ENCODE peak calls at places on chromosomes 12 and 14, in five cellular contexts. Z is tibial nerve, E is Panc1, O is transverse colon, U is cardiac muscle cell. K is an unnamed sample.

GRCh38 chr12:9782547-9783382 is 22.1 kb upstream of the CD69 start:
- DNase-seq in Z (no peak), O (no peak), U (no peak), E (no peak), K (no peak)

GRCh38 chr12:4353785-4354208 is 25.7 kb downstream of the FGF23 start:
- DNase-seq in U (peak; percentile 22), Z (no peak), O (no peak), E (no peak), K (peak; percentile 68)

GRCh38 chr14:102878174-102878969 is 44.1 kb upstream of the AMN start:
- DNase-seq in E (no peak), U (no peak), Z (no peak), O (peak; percentile 44), K (no peak)

GRCh38 chr12:95643251-95643650 is 92.0 kb upstream of the USP44 start:
- DNase-seq in E (no peak), Z (no peak), U (no peak), O (no peak), K (no peak)

GRCh38 chr12:42402821-42403411 is 76.9 kb downstream of the PPHLN1 start:
- DNase-seq in E (no peak), U (no peak), Z (no peak), O (no peak), K (no peak)

GRCh38 chr12:111645433-111645832 is 40.3 kb downstream of the BRAP start:
- DNase-seq in O (no peak), Z (no peak), E (no peak), U (no peak), K (no peak)

GRCh38 chr12:12757121-12757520 is 28.3 kb upstream of the APOLD1 start:
- DNase-seq in Z (no peak), O (no peak), U (no peak), E (no peak), K (no peak)

GRCh38 chr14:31545328-31545727 is 15.9 kb upstream of the NUBPL start:
- DNase-seq in Z (no peak), U (no peak), O (no peak), E (no peak), K (no peak)

GRCh38 chr12:128572311-128572810 is 251.4 kb downstream of the SLC15A4 start:
- DNase-seq in O (no peak), E (no peak), U (no peak), Z (no peak), K (no peak)

GRCh38 chr14:92520102-92520651 is 6.6 kb downstream of the RIN3 start:
- DNase-seq in U (no peak), Z (no peak), O (no peak), E (no peak), K (no peak)

GRCh38 chr12:119008691-119009221 is 27.4 kb downstream of the SRRM4 start:
- DNase-seq in E (no peak), Z (no peak), U (peak; percentile 6), O (no peak), K (no peak)

GRCh38 chr12:79194595-79194994 is 330.0 kb downstream of the SYT1 start:
- DNase-seq in E (no peak), U (no peak), Z (no peak), O (no peak), K (no peak)

GRCh38 chr14:55513491-55513890 is 66.5 kb upstream of the KTN1 start:
- DNase-seq in U (no peak), E (no peak), O (no peak), Z (no peak), K (no peak)

GRCh38 chr12:41362511-41362910 is 174.4 kb downstream of the PDZRN4 start:
- DNase-seq in E (no peak), Z (no peak), O (no peak), U (peak; percentile 29), K (no peak)

GRCh38 chr12:2286461-2287131 is 233.8 kb downstream of the CACNA1C start:
- DNase-seq in O (no peak), Z (no peak), U (no peak), E (no peak), K (no peak)

GRCh38 chr12:57632369-57632897 is 568 bp downstream of the B4GALNT1 start:
- DNase-seq in E (no peak), O (no peak), U (no peak), Z (no peak), K (no peak)

GRCh38 chr14:71711131-71711530 is 221.1 kb upstream of the RGS6 start:
- DNase-seq in O (no peak), E (no peak), U (no peak), Z (no peak), K (no peak)

GRCh38 chr14:72880820-72881219 is 13.1 kb downstream of the DPF3 start:
- DNase-seq in Z (no peak), O (no peak), U (no peak), E (no peak), K (no peak)

DNA sequence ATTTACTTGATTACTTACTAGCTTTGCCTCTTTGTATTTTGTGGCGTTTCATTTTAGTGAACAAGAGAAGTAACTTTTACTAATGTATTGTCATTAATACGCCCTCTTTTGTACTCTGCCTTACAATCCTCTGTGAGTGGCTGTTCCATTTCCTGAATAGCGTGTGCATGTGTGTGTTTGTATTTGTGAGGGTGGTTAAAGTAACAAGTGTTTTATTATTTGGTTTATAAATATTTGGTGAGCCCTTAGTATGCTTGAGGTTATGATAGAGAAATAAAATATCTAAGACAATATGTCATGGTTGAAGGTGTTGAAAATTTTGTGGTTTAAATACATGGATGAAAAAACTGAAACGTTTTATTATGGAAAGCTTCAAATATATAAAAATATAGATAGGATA is 71.7 kb upstream of the REP15 start:
- DNase-seq in U (no peak), E (no peak), O (no peak), Z (no peak), K (no peak)
- H3K4me1 ChIP-seq in U (no peaks in the 10 kb centered on the region), E (peaks cover 31% of the 10 kb centered on the region), O (no peaks in the 10 kb centered on the region), Z (no peaks in the 10 kb centered on the region), K (no peaks in the 10 kb centered on the region)

GRCh38 chr12:113103756-113104450 is 31.7 kb downstream of the RASAL1 start:
- DNase-seq in O (peak; percentile 32), E (no peak), U (peak; percentile 21), Z (no peak), K (peak; percentile 75)
- H3K4me1 ChIP-seq in O (no peaks in the 10 kb centered on the region), E (no peaks in the 10 kb centered on the region), U (no peaks in the 10 kb centered on the region), Z (no peaks in the 10 kb centered on the region), K (peaks cover 4% of the 10 kb centered on the region)

GRCh38 chr14:22602011-22602410 is 3.9 kb downstream of the ABHD4 start:
- DNase-seq in O (no peak), E (no peak), U (no peak), Z (no peak), K (no peak)
- H3K4me1 ChIP-seq in O (peaks cover 11% of the 10 kb centered on the region), E (peaks cover 6% of the 10 kb centered on the region), U (peaks cover 8% of the 10 kb centered on the region), Z (peaks cover 3% of the 10 kb centered on the region), K (peaks cover 10% of the 10 kb centered on the region)

GRCh38 chr14:85531141-85531593 is 1.2 kb downstream of the FLRT2 start:
- DNase-seq in U (peak; percentile 59), E (no peak), O (no peak), Z (peak; percentile 33), K (no peak)
- H3K4me1 ChIP-seq in U (peaks cover 3% of the 10 kb centered on the region), E (peaks cover 10% of the 10 kb centered on the region), O (peaks cover 8% of the 10 kb centered on the region), Z (no peaks in the 10 kb centered on the region), K (no peaks in the 10 kb centered on the region)

DNA sequence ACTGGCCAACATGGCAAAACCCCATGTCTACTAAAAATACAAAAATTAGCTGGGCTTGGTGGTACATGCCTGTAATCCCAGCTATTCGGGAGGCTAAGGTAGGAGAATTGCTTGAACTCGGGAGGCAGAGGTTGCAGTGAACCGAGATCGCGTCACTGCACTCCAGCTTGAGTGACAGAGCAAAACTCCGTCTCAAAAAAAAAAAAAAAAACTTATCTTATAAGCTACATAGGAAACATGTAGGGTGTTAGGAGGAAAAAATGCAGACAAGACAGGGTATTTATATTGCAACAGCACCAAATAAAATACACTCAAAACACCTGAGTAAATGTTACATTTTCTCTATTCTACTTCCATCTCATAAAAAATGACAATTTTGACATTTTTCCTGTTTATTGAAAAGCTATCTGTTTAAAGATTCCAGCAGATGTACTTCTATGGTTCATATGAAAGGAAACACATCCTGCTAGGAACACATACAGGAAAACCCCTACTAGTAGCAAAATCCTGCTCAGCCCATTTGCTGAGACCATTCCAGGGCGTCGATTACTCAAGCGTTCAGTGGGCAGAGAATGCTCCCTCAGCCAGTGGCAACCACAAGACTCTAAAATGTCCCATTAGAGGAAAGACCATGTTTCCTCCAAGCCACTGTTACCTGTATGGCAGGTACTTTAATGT is 19.7 kb downstream of the CORO1C start:
- DNase-seq in E (no peak), Z (no peak), O (no peak), U (no peak), K (no peak)
- H3K4me1 ChIP-seq in E (peaks cover 6% of the 10 kb centered on the region), Z (no peaks in the 10 kb centered on the region), O (peaks cover 36% of the 10 kb centered on the region), U (peaks cover 12% of the 10 kb centered on the region), K (no peaks in the 10 kb centered on the region)

DNA sequence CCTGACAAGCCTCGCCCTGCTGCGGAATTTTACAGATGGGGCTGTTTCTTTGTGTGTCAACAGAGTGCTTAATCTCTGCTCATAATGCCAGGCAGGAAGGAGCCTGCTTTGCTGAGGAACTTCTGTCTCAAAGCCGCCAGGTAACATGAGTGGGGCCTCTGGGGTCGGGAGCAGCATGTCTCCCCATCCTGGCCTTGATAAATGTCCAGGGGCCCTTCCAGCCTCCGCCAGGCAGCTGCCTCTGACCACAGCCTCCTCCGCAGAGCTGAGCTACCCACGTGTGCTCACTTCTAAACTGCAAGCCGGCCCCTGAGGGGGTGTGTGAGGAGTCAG is 115.9 kb upstream of the NCOR2 start:
- DNase-seq in O (peak; percentile 51), E (no peak), Z (no peak), U (no peak), K (no peak)
- H3K4me1 ChIP-seq in O (peaks cover 25% of the 10 kb centered on the region), E (peaks cover 93% of the 10 kb centered on the region), Z (no peaks in the 10 kb centered on the region), U (peaks cover 7% of the 10 kb centered on the region), K (peaks cover 17% of the 10 kb centered on the region)

K was measured in CD8-positive, alpha-beta memory T cell.